ENCODE peak calls at places on chromosome 18, in five cellular contexts. One of them, this sample, is unnamed.

GRCh38 chr18:2898131-2898640 is 51.4 kb downstream of the EMILIN2 start:
- DNase-seq in GM13976: peak; percentile 53
- DNase-seq in breast epithelium: no peak
- DNase-seq in kidney: peak; percentile 65
- DNase-seq in brain microvascular endothelial cell: no peak
- DNase-seq in this sample: no peak

GRCh38 chr18:62449490-62450104 is 73.2 kb upstream of the ZCCHC2 start:
- DNase-seq in brain microvascular endothelial cell: no peak
- DNase-seq in GM13976: no peak
- DNase-seq in breast epithelium: no peak
- DNase-seq in kidney: no peak
- DNase-seq in this sample: no peak

GRCh38 chr18:37544196-37544595 is 21.4 kb downstream of the CELF4 start:
- DNase-seq in breast epithelium: no peak
- DNase-seq in GM13976: no peak
- DNase-seq in kidney: no peak
- DNase-seq in brain microvascular endothelial cell: no peak
- DNase-seq in this sample: no peak

GRCh38 chr18:2653467-2653866 is 2.1 kb upstream of the SMCHD1 start:
- DNase-seq in GM13976: no peak
- DNase-seq in breast epithelium: no peak
- DNase-seq in kidney: no peak
- DNase-seq in brain microvascular endothelial cell: no peak
- DNase-seq in this sample: no peak

GRCh38 chr18:24514439-24514838 is 54.0 kb downstream of the HRH4 start:
- DNase-seq in brain microvascular endothelial cell: peak; percentile 67
- DNase-seq in GM13976: peak; percentile 51
- DNase-seq in breast epithelium: no peak
- DNase-seq in kidney: no peak
- DNase-seq in this sample: no peak

GRCh38 chr18:58716046-58716766 is 44.9 kb downstream of the MALT1 start:
- DNase-seq in breast epithelium: no peak
- DNase-seq in GM13976: peak; percentile 25
- DNase-seq in brain microvascular endothelial cell: peak; percentile 43
- DNase-seq in kidney: no peak
- DNase-seq in this sample: peak; percentile 28

GRCh38 chr18:30970201-30970816 is 72.2 kb downstream of the DSC3 start:
- DNase-seq in brain microvascular endothelial cell: peak; percentile 12
- DNase-seq in kidney: no peak
- DNase-seq in breast epithelium: no peak
- DNase-seq in GM13976: no peak
- DNase-seq in this sample: peak; percentile 12

GRCh38 chr18:25832008-25832604 is 258.3 kb downstream of the SS18 start:
- DNase-seq in brain microvascular endothelial cell: peak; percentile 71
- DNase-seq in GM13976: peak; percentile 56
- DNase-seq in breast epithelium: no peak
- DNase-seq in kidney: no peak
- DNase-seq in this sample: no peak

GRCh38 chr18:12334280-12335262 is 26.5 kb downstream of the TUBB6 start:
- DNase-seq in kidney: no peak
- DNase-seq in brain microvascular endothelial cell: no peak
- DNase-seq in breast epithelium: no peak
- DNase-seq in GM13976: no peak
- DNase-seq in this sample: no peak

GRCh38 chr18:59743561-59743960 is 46.3 kb upstream of the CCBE1 start:
- DNase-seq in breast epithelium: no peak
- DNase-seq in brain microvascular endothelial cell: peak; percentile 4
- DNase-seq in GM13976: no peak
- DNase-seq in kidney: no peak
- DNase-seq in this sample: no peak

GRCh38 chr18:32550958-32551357 is 80.3 kb upstream of the GAREM1 start:
- DNase-seq in brain microvascular endothelial cell: peak; percentile 2
- DNase-seq in kidney: no peak
- DNase-seq in GM13976: no peak
- DNase-seq in breast epithelium: no peak
- DNase-seq in this sample: no peak

GRCh38 chr18:59238385-59238784 is 18.4 kb downstream of the GRP start:
- DNase-seq in kidney: no peak
- DNase-seq in breast epithelium: no peak
- DNase-seq in GM13976: no peak
- DNase-seq in brain microvascular endothelial cell: no peak
- DNase-seq in this sample: no peak

GRCh38 chr18:8893628-8894231 is 188.4 kb downstream of the MTCL1 start:
- DNase-seq in brain microvascular endothelial cell: no peak
- DNase-seq in kidney: no peak
- DNase-seq in GM13976: no peak
- DNase-seq in breast epithelium: no peak
- DNase-seq in this sample: no peak

GRCh38 chr18:6543330-6543908 is 128.7 kb upstream of the L3MBTL4 start:
- DNase-seq in GM13976: peak; percentile 21
- DNase-seq in breast epithelium: no peak
- DNase-seq in kidney: no peak
- DNase-seq in brain microvascular endothelial cell: no peak
- DNase-seq in this sample: no peak